ENCODE peak calls at places on chromosome 2, in eight cellular contexts. One of them, this sample, is unnamed.

GRCh38 chr2:226464380-226464779 is 335.2 kb downstream of the IRS1 start:
- DNase-seq in AG10803: no peak
- DNase-seq in AG20443: no peak
- DNase-seq in NCI-H748 treated with DMSO at 0.1 percent for 48 hours: no peak
- DNase-seq in SHP77: no peak
- DNase-seq in activated CD4-positive, alpha-beta T cell treated with anti-CD3 and anti-CD28 coated beads for 24 hours: no peak
- DNase-seq in DMS153: no peak
- DNase-seq in upper lobe of right lung: no peak
- DNase-seq in this sample: no peak

GRCh38 chr2:134276381-134277172 is 22.7 kb downstream of the MGAT5 start:
- DNase-seq in AG10803: no peak
- DNase-seq in AG20443: peak
- DNase-seq in NCI-H748 treated with DMSO at 0.1 percent for 48 hours: no peak
- DNase-seq in SHP77: no peak
- DNase-seq in activated CD4-positive, alpha-beta T cell treated with anti-CD3 and anti-CD28 coated beads for 24 hours: no peak
- DNase-seq in DMS153: no peak
- DNase-seq in upper lobe of right lung: no peak
- DNase-seq in this sample: no peak

GRCh38 chr2:102040229-102040628 is 48.5 kb downstream of the IL1R2 start:
- DNase-seq in AG10803: no peak
- DNase-seq in AG20443: no peak
- DNase-seq in NCI-H748 treated with DMSO at 0.1 percent for 48 hours: no peak
- DNase-seq in SHP77: no peak
- DNase-seq in activated CD4-positive, alpha-beta T cell treated with anti-CD3 and anti-CD28 coated beads for 24 hours: no peak
- DNase-seq in DMS153: no peak
- DNase-seq in upper lobe of right lung: no peak
- DNase-seq in this sample: no peak

GRCh38 chr2:70837980-70838379 is 2.4 kb upstream of the CD207 start:
- DNase-seq in AG10803: no peak
- DNase-seq in AG20443: no peak
- DNase-seq in NCI-H748 treated with DMSO at 0.1 percent for 48 hours: no peak
- DNase-seq in SHP77: no peak
- DNase-seq in activated CD4-positive, alpha-beta T cell treated with anti-CD3 and anti-CD28 coated beads for 24 hours: no peak
- DNase-seq in DMS153: no peak
- DNase-seq in upper lobe of right lung: peak
- DNase-seq in this sample: no peak

GRCh38 chr2:111101592-111101991 is 19.1 kb upstream of the BCL2L11 start:
- DNase-seq in AG10803: no peak
- DNase-seq in AG20443: no peak
- DNase-seq in NCI-H748 treated with DMSO at 0.1 percent for 48 hours: no peak
- DNase-seq in SHP77: no peak
- DNase-seq in activated CD4-positive, alpha-beta T cell treated with anti-CD3 and anti-CD28 coated beads for 24 hours: no peak
- DNase-seq in DMS153: no peak
- DNase-seq in upper lobe of right lung: no peak
- DNase-seq in this sample: no peak

GRCh38 chr2:58428553-58429284 is 187.6 kb upstream of the FANCL start:
- DNase-seq in AG10803: no peak
- DNase-seq in AG20443: peak
- DNase-seq in NCI-H748 treated with DMSO at 0.1 percent for 48 hours: no peak
- DNase-seq in SHP77: peak
- DNase-seq in activated CD4-positive, alpha-beta T cell treated with anti-CD3 and anti-CD28 coated beads for 24 hours: no peak
- DNase-seq in DMS153: peak
- DNase-seq in upper lobe of right lung: no peak
- DNase-seq in this sample: no peak

GRCh38 chr2:23703037-23703582 is 223.8 kb downstream of the ATAD2B start:
- DNase-seq in AG10803: no peak
- DNase-seq in AG20443: no peak
- DNase-seq in NCI-H748 treated with DMSO at 0.1 percent for 48 hours: no peak
- DNase-seq in SHP77: no peak
- DNase-seq in activated CD4-positive, alpha-beta T cell treated with anti-CD3 and anti-CD28 coated beads for 24 hours: no peak
- DNase-seq in DMS153: no peak
- DNase-seq in upper lobe of right lung: no peak
- DNase-seq in this sample: no peak

GRCh38 chr2:233051241-233052149 is 8.6 kb upstream of the INPP5D start:
- DNase-seq in AG10803: peak
- DNase-seq in AG20443: peak
- DNase-seq in NCI-H748 treated with DMSO at 0.1 percent for 48 hours: no peak
- DNase-seq in SHP77: no peak
- DNase-seq in activated CD4-positive, alpha-beta T cell treated with anti-CD3 and anti-CD28 coated beads for 24 hours: no peak
- DNase-seq in DMS153: no peak
- DNase-seq in upper lobe of right lung: peak
- DNase-seq in this sample: no peak

GRCh38 chr2:109380502-109381326 is 233.1 kb downstream of the SEPTIN10 start:
- DNase-seq in AG10803: no peak
- DNase-seq in AG20443: no peak
- DNase-seq in NCI-H748 treated with DMSO at 0.1 percent for 48 hours: no peak
- DNase-seq in SHP77: no peak
- DNase-seq in activated CD4-positive, alpha-beta T cell treated with anti-CD3 and anti-CD28 coated beads for 24 hours: no peak
- DNase-seq in DMS153: no peak
- DNase-seq in upper lobe of right lung: peak
- DNase-seq in this sample: no peak